ENCODE peak calls at places on chromosome 2, in five cellular contexts. Y is neuronal stem cell, D is trophoblast cell, A is H9, Q is mesenchymal stem cell. W is an unnamed sample.

GRCh38 chr2:182591774-182592173 is 124.3 kb upstream of the DNAJC10 start:
- DNase-seq in Y (no peak), D (no peak), A (no peak), Q (no peak), W (no peak)

GRCh38 chr2:236523249-236523648 is 46.4 kb upstream of the ACKR3 start:
- DNase-seq in Y (no peak), D (no peak), A (no peak), Q (no peak), W (no peak)

GRCh38 chr2:47237375-47238357 is 82.6 kb upstream of the STPG4 start:
- DNase-seq in Y (no peak), D (no peak), A (no peak), Q (no peak), W (peak)

GRCh38 chr2:205865794-205866490 is 183.6 kb downstream of the NRP2 start:
- DNase-seq in Y (no peak), D (no peak), A (no peak), Q (no peak), W (no peak)

GRCh38 chr2:106147159-106147558 is 46.9 kb downstream of the UXS1 start:
- DNase-seq in Y (no peak), D (no peak), A (no peak), Q (peak), W (no peak)

GRCh38 chr2:74575320-74575719 is 20.8 kb downstream of the DOK1 start:
- DNase-seq in Y (no peak), D (no peak), A (no peak), Q (no peak), W (no peak)

GRCh38 chr2:73593676-73594075 is 48.5 kb downstream of the NAT8 start:
- DNase-seq in Y (no peak), D (no peak), A (no peak), Q (no peak), W (no peak)

GRCh38 chr2:43227830-43228280 is 1.4 kb upstream of the ZFP36L2 start:
- DNase-seq in Y (no peak), D (no peak), A (no peak), Q (no peak), W (no peak)

GRCh38 chr2:73998451-73998850 is 13.7 kb downstream of the TET3 start:
- DNase-seq in Y (no peak), D (no peak), A (no peak), Q (no peak), W (no peak)

GRCh38 chr2:99900589-99900988 is 241.8 kb downstream of the AFF3 start:
- DNase-seq in Y (no peak), D (no peak), A (no peak), Q (no peak), W (no peak)

GRCh38 chr2:204825054-204825453 is 279.8 kb downstream of the PARD3B start:
- DNase-seq in Y (no peak), D (peak), A (no peak), Q (peak), W (no peak)

GRCh38 chr2:45128580-45128997 is 119.3 kb upstream of the SIX2 start:
- DNase-seq in Y (no peak), D (no peak), A (no peak), Q (peak), W (peak)

GRCh38 chr2:28219736-28220364 is 172.8 kb upstream of the FOSL2 start:
- DNase-seq in Y (no peak), D (no peak), A (no peak), Q (no peak), W (no peak)

GRCh38 chr2:128469203-128469602 is 150.5 kb upstream of the HS6ST1 start:
- DNase-seq in Y (no peak), D (no peak), A (peak), Q (no peak), W (peak)

GRCh38 chr2:51620830-51621229 is 588.9 kb upstream of the NRXN1 start:
- DNase-seq in Y (no peak), D (no peak), A (no peak), Q (no peak), W (no peak)

GRCh38 chr2:24365051-24365450 is 4.7 kb upstream of the ITSN2 start:
- DNase-seq in Y (no peak), D (no peak), A (no peak), Q (no peak), W (no peak)

GRCh38 chr2:14681608-14682007 is 49.1 kb downstream of the LRATD1 start:
- DNase-seq in Y (no peak), D (no peak), A (no peak), Q (no peak), W (no peak)

GRCh38 chr2:46329340-46329739 is 32.1 kb downstream of the EPAS1 start:
- DNase-seq in Y (no peak), D (no peak), A (no peak), Q (no peak), W (no peak)

GRCh38 chr2:191560594-191560993 is 117.3 kb upstream of the NABP1 start:
- DNase-seq in Y (no peak), D (no peak), A (no peak), Q (no peak), W (no peak)

GRCh38 chr2:14693874-14694273 is 61.4 kb downstream of the LRATD1 start:
- DNase-seq in Y (no peak), D (no peak), A (no peak), Q (no peak), W (no peak)

GRCh38 chr2:2842466-2842865 is 511.4 kb upstream of the MYT1L start:
- DNase-seq in Y (no peak), D (no peak), A (no peak), Q (no peak), W (no peak)

GRCh38 chr2:55063713-55064323 is 13.6 kb upstream of the RTN4 start:
- DNase-seq in Y (no peak), D (no peak), A (no peak), Q (no peak), W (no peak)

GRCh38 chr2:207258191-207258991 is 92.6 kb upstream of the KLF7 start:
- DNase-seq in Y (no peak), D (peak), A (no peak), Q (peak), W (peak)

GRCh38 chr2:233061591-233062446 is 1.7 kb downstream of the INPP5D start:
- DNase-seq in Y (no peak), D (no peak), A (peak), Q (peak), W (no peak)

GRCh38 chr2:63755980-63756379 is 85.7 kb upstream of the UGP2 start:
- DNase-seq in Y (no peak), D (no peak), A (no peak), Q (peak), W (no peak)
- H2BK12ac ChIP-seq in Y (no peak), D (no peak), A (no peak), Q (no peak), W (no peak)

GRCh38 chr2:85987266-85988178 is 98.7 kb upstream of the ST3GAL5 start:
- DNase-seq in Y (no peak), D (no peak), A (peak), Q (no peak), W (no peak)

GRCh38 chr2:85990084-85990483 is 101.3 kb upstream of the ST3GAL5 start:
- DNase-seq in Y (no peak), D (peak), A (peak), Q (no peak), W (no peak)

GRCh38 chr2:85988210-85988913 is 99.6 kb upstream of the ST3GAL5 start:
- DNase-seq in Y (no peak), D (no peak), A (no peak), Q (no peak), W (no peak)

GRCh38 chr2:85988914-85989270 is 100.1 kb upstream of the ST3GAL5 start:
- DNase-seq in Y (no peak), D (no peak), A (peak), Q (no peak), W (no peak)

GRCh38 chr2:85989288-85989865 is 100.6 kb upstream of the ST3GAL5 start:
- DNase-seq in Y (no peak), D (peak), A (peak), Q (no peak), W (no peak)
- H2BK12ac ChIP-seq in Y (no peak), D (no peak), A (no peak), Q (no peak), W (no peak)

GRCh38 chr2:58739033-58739432 is 497.9 kb upstream of the FANCL start:
- DNase-seq in Y (no peak), D (no peak), A (no peak), Q (no peak), W (no peak)
- H2BK12ac ChIP-seq in Y (no peak), D (no peak), A (no peak), Q (no peak), W (no peak)

GRCh38 chr2:58240938-58241755 is at the start of gene FANCL:
- DNase-seq in Y (peak), D (peak), A (peak), Q (peak), W (peak)

GRCh38 chr2:58235988-58236387 is 5.1 kb downstream of the FANCL start:
- DNase-seq in Y (no peak), D (no peak), A (no peak), Q (no peak), W (no peak)

GRCh38 chr2:58237741-58238140 is 3.4 kb downstream of the FANCL start:
- DNase-seq in Y (no peak), D (no peak), A (no peak), Q (no peak), W (no peak)

GRCh38 chr2:58240595-58240937 is 559 bp downstream of the FANCL start:
- DNase-seq in Y (no peak), D (no peak), A (no peak), Q (no peak), W (no peak)

GRCh38 chr2:58239243-58239642 is 1.9 kb downstream of the FANCL start:
- DNase-seq in Y (no peak), D (no peak), A (no peak), Q (no peak), W (no peak)
- H2BK12ac ChIP-seq in Y (no peak), D (no peak), A (no peak), Q (no peak), W (no peak)

GRCh38 chr2:177264209-177264538 is 353 bp downstream of the NFE2L2 start:
- DNase-seq in Y (no peak), D (peak), A (no peak), Q (no peak), W (no peak)

GRCh38 chr2:177261115-177261779 is 3.3 kb downstream of the NFE2L2 start:
- DNase-seq in Y (no peak), D (no peak), A (no peak), Q (peak), W (no peak)

GRCh38 chr2:177263451-177264208 is 897 bp downstream of the NFE2L2 start:
- DNase-seq in Y (peak), D (peak), A (peak), Q (peak), W (peak)

GRCh38 chr2:177262137-177262536 is 2.4 kb downstream of the NFE2L2 start:
- DNase-seq in Y (no peak), D (no peak), A (no peak), Q (peak), W (no peak)

GRCh38 chr2:177262958-177263450 is 1.5 kb downstream of the NFE2L2 start:
- DNase-seq in Y (no peak), D (no peak), A (no peak), Q (peak), W (no peak)
- H2BK12ac ChIP-seq in Y (no peak), D (no peak), A (no peak), Q (no peak), W (no peak)

GRCh38 chr2:214358506-214358905 is 52.3 kb upstream of the VWC2L start:
- DNase-seq in Y (no peak), D (no peak), A (no peak), Q (no peak), W (no peak)
- H2BK12ac ChIP-seq in Y (no peak), D (no peak), A (no peak), Q (no peak), W (no peak)

DNA sequence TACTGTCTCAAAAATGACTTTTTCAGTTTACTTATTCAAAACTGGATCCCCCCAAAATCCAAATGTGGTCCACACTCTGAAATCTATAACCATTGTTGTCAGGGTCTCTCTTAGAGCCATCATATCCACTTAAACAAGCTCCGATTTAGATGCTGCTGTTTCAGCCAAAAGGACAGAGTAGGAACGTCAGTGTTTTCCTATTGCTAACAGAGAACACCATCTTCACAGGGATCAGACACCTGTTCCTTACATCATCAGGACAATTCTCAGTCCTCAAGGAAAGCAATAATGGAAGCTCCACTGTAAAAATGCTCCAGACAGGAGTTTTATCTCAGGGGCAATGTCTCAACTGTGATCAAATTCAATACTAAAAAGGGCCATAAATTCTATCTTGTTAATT is 155.4 kb downstream of the STK39 start:
- DNase-seq in Y (no peak), D (no peak), A (no peak), Q (no peak), W (no peak)
- H2BK12ac ChIP-seq in Y (no peak), D (no peak), A (no peak), Q (no peak), W (no peak)

DNA sequence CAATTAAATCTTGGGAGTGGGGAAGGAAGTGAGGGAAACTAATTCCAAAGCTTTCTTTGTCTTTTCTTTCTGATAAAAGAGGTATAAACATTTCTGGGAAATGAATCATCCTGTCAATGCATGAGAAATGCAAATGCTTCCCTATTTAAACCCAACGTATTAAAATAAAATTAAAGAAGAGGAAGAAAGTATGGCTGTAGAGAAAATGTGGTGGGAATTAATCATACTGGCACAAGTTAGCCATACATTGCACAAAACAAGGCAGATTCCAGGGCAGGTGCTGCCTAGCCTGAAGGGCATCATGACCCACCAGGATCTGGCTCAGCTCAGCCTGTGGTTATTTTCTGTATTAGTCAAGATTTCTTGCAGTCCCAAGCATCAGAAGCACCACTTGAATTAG is 338.0 kb downstream of the NYAP2 start:
- DNase-seq in Y (no peak), D (no peak), A (no peak), Q (peak), W (no peak)
- H2BK12ac ChIP-seq in Y (no peak), D (no peak), A (no peak), Q (no peak), W (no peak)

DNA sequence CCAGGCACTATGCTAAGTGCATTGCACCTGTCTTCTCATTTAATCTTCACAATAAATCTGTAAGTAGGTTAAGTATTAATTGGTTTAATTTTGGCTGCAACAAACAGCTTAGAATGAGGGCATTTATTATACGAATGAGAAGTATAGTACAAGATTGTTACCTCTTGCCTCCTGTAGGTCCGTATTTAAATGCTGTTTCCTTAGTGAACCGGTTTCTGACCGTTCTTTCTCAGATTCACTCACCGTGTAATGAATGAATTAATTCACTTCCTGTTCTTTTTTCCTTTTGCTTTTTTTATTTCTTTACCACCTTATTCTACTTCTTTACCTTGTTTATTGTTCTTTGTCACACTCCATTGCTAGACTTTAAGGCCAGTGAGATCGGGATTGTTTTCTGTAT is 153.8 kb upstream of the RASGRP3 start:
- DNase-seq in Y (no peak), D (no peak), A (no peak), Q (no peak), W (no peak)
- H2BK12ac ChIP-seq in Y (no peak), D (no peak), A (no peak), Q (no peak), W (no peak)